ENCODE peak calls at places on chromosomes 7 and 10, in five cellular contexts. N, F, G, J and T are unnamed samples.

GRCh38 chr7:133789951-133790350 is 337.2 kb upstream of the LRGUK start:
- DNase-seq in N (no peak), F (no peak), G (no peak), J (no peak), T (no peak)

GRCh38 chr10:90227786-90228185 is 526.4 kb downstream of the KIF20B start:
- DNase-seq in N (no peak), F (no peak), G (no peak), J (no peak), T (no peak)

GRCh38 chr10:137031-137430 is 1.8 kb downstream of the ZMYND11 start:
- DNase-seq in N (peak), F (peak), G (no peak), J (no peak), T (no peak)

GRCh38 chr10:133401500-133401899 is 7.5 kb downstream of the MTG1 start:
- DNase-seq in N (no peak), F (no peak), G (no peak), J (no peak), T (no peak)

GRCh38 chr10:31426425-31426824 is 107.4 kb downstream of the ZEB1 start:
- DNase-seq in N (peak), F (no peak), G (no peak), J (no peak), T (no peak)

GRCh38 chr7:74061840-74062539 is 21.6 kb upstream of the LIMK1 start:
- DNase-seq in N (peak), F (peak), G (no peak), J (peak), T (no peak)

GRCh38 chr10:70600512-70601395 is 1.8 kb downstream of the PRF1 start:
- DNase-seq in N (no peak), F (no peak), G (no peak), J (no peak), T (no peak)

GRCh38 chr10:80161321-80162084 is 29.0 kb downstream of the PLAC9 start:
- DNase-seq in N (no peak), F (no peak), G (no peak), J (no peak), T (no peak)

GRCh38 chr7:29488203-29488970 is 75.2 kb upstream of the PRR15 start:
- DNase-seq in N (no peak), F (no peak), G (no peak), J (no peak), T (no peak)

GRCh38 chr7:117974891-117975290 is 101.7 kb upstream of the CTTNBP2 start:
- DNase-seq in N (no peak), F (no peak), G (no peak), J (no peak), T (no peak)

GRCh38 chr10:89351402-89352038 is 23.7 kb downstream of the IFIT3 start:
- DNase-seq in N (no peak), F (no peak), G (no peak), J (no peak), T (no peak)

GRCh38 chr10:2978111-2978510 is 89.2 kb upstream of the PFKP start:
- DNase-seq in N (no peak), F (no peak), G (no peak), J (no peak), T (peak)

GRCh38 chr7:120475994-120476393 is 203.0 kb downstream of the KCND2 start:
- DNase-seq in N (no peak), F (no peak), G (no peak), J (no peak), T (no peak)

GRCh38 chr10:73083234-73083633 is 13.4 kb downstream of the P4HA1 start:
- DNase-seq in N (no peak), F (no peak), G (no peak), J (no peak), T (no peak)

GRCh38 chr10:129780901-129781795 is 182.9 kb downstream of the EBF3 start:
- DNase-seq in N (no peak), F (no peak), G (no peak), J (no peak), T (no peak)